ENCODE peak calls at places on chromosomes 6 and 20, in six cellular contexts. B is heart left ventricle, G is brain microvascular endothelial cell, D is psoas muscle, C is fibroblast of the aortic adventitia, Y is A549. L is an unnamed sample.

GRCh38 chr6:155085582-155086253 is 90.6 kb downstream of the TIAM2 start:
- DNase-seq in B (no peak), G (peak; percentile 45), D (no peak), C (peak; percentile 62), Y (peak; percentile 59), L (no peak)

GRCh38 chr6:73180076-73180717 is 45.1 kb downstream of the KHDC1L start:
- DNase-seq in B (no peak), G (no peak), D (no peak), C (no peak), Y (no peak), L (no peak)

GRCh38 chr6:135546206-135546605 is 48.7 kb upstream of the AHI1 start:
- DNase-seq in B (no peak), G (no peak), D (no peak), C (no peak), Y (no peak), L (no peak)

GRCh38 chr20:32737371-32738223 is 5.7 kb downstream of the COMMD7 start:
- DNase-seq in B (no peak), G (peak; percentile 66), D (no peak), C (peak; percentile 87), Y (no peak), L (no peak)

GRCh38 chr20:25321262-25321831 is 69.3 kb downstream of the ABHD12 start:
- DNase-seq in B (no peak), G (no peak), D (no peak), C (no peak), Y (no peak), L (peak; percentile 68)

GRCh38 chr20:50308513-50309279 is 118.1 kb downstream of the CEBPB start:
- DNase-seq in B (peak; percentile 93), G (peak; percentile 93), D (peak; percentile 93), C (peak; percentile 99), Y (peak; percentile 98), L (peak; percentile 95)

GRCh38 chr6:25602680-25602982 is 49.4 kb upstream of the SCGN start:
- DNase-seq in B (no peak), G (no peak), D (no peak), C (no peak), Y (no peak), L (no peak)

GRCh38 chr6:111154981-111155380 is 67.7 kb downstream of the SLC16A10 start:
- DNase-seq in B (no peak), G (no peak), D (no peak), C (no peak), Y (no peak), L (no peak)

GRCh38 chr6:29589423-29590048 is 4.6 kb downstream of the OR2H2 start:
- DNase-seq in B (no peak), G (peak; percentile 59), D (no peak), C (peak; percentile 62), Y (peak; percentile 25), L (no peak)

GRCh38 chr6:150576651-150577226 is 22.9 kb upstream of the PLEKHG1 start:
- DNase-seq in B (no peak), G (no peak), D (no peak), C (no peak), Y (no peak), L (no peak)

GRCh38 chr6:33696538-33697518 is 14.7 kb downstream of the UQCC2 start:
- DNase-seq in B (peak; percentile 82), G (no peak), D (peak; percentile 50), C (peak; percentile 85), Y (no peak), L (peak; percentile 86)

GRCh38 chr20:44021900-44022299 is 107.2 kb downstream of the TOX2 start:
- DNase-seq in B (no peak), G (no peak), D (no peak), C (no peak), Y (no peak), L (no peak)

GRCh38 chr6:114998492-114998891 is 655.7 kb upstream of the HS3ST5 start:
- DNase-seq in B (no peak), G (no peak), D (no peak), C (no peak), Y (no peak), L (peak; percentile 49)

GRCh38 chr6:122258843-122259242 is 140.6 kb upstream of the HSF2 start:
- DNase-seq in B (no peak), G (no peak), D (no peak), C (no peak), Y (no peak), L (no peak)

GRCh38 chr6:38527371-38527770 is 112.4 kb downstream of the BTBD9 start:
- DNase-seq in B (no peak), G (no peak), D (no peak), C (no peak), Y (no peak), L (no peak)

GRCh38 chr6:139519571-139520031 is 145.2 kb upstream of the CITED2 start:
- DNase-seq in B (no peak), G (no peak), D (no peak), C (peak; percentile 72), Y (no peak), L (no peak)

GRCh38 chr6:21371676-21372161 is 221.8 kb upstream of the SOX4 start:
- DNase-seq in B (no peak), G (no peak), D (no peak), C (peak; percentile 71), Y (peak; percentile 47), L (no peak)

GRCh38 chr6:21367649-21368154 is 225.8 kb upstream of the SOX4 start:
- DNase-seq in B (no peak), G (no peak), D (no peak), C (no peak), Y (no peak), L (no peak)

GRCh38 chr6:21367148-21367547 is 226.4 kb upstream of the SOX4 start:
- DNase-seq in B (no peak), G (no peak), D (no peak), C (no peak), Y (no peak), L (no peak)
- H3K4me3 ChIP-seq in B (no peak overlapping the region), G (no peak overlapping the region), D (no peak overlapping the region), C (no peak overlapping the region), Y (no peak overlapping the region), L (no peak overlapping the region)

DNA sequence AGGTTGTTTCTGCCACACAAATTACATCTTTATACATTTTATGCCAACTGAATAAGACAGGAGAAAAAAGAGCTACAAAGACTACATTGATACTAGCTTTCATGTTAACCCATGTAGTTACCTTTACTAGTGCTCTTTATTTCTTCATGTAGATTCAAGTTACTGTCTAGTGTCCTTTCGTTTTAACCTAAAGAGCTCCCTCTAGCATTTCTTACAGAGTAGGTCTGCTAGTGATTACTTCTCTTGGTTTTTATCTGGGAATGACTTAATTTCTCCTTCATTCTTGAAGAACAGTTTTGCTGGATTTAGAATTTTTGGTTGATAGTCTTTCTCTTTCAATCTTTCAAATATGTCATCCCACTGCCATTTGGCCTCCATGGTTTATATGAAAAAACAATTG is 21.2 kb upstream of the NOP56 start:
- DNase-seq in B (no peak), G (no peak), D (no peak), C (peak; percentile 19), Y (peak; percentile 33), L (no peak)
- TF ChIP-seq CTCF in B (no peak), G (no peak), D (no peak), C (no peak), Y (peak; percentile 42), L (no peak)

GRCh38 chr20:47356526-47357295 is at the start of gene ZMYND8:
- DNase-seq in B (peak; percentile 91), G (peak; percentile 96), D (peak; percentile 85), C (peak; percentile 95), Y (peak; percentile 94), L (peak; percentile 93)
- H3K4me3 ChIP-seq in B (no peak within 1 kb of the TSS), G (peak within 1 kb of the TSS; percentile 42), D (peak within 1 kb of the TSS; percentile 61), C (peak within 1 kb of the TSS; percentile 61), Y (peak within 1 kb of the TSS; percentile 7), L (peak within 1 kb of the TSS; percentile 13)

DNA sequence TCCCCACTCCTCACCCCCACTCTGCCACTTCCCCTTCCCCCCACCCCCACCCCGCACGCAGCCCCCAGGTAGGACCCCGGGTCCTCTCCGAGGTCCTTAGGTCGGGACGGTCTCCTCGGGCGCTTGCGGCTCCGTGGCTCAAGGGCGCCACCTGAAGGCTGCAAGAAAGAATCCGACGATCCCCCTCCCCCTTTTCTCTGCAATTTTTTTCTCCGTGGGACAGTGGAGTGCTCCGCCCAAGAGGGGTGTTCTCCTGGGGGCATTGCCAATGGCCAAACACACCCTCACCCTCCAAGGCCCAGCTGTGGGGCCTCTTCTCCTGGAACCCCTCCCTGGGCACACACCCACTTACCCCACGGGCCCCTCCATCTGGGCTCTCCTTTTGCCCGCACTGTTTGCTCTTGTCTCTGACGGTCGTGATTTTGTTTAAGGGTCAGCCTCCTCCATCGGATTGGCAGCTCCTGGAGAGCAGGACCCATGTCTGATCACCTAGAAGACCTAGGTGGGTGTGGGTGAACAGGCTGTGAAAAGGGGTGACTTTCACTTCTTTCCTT is 1.1 kb upstream of the TMEM74B start:
- DNase-seq in B (no peak), G (no peak), D (peak; percentile 50), C (peak; percentile 11), Y (peak; percentile 78), L (no peak)
- TF ChIP-seq CTCF in B (peak; percentile 55), G (peak; percentile 77), D (peak; percentile 40), C (peak; percentile 51), Y (peak; percentile 79), L (no peak)

DNA sequence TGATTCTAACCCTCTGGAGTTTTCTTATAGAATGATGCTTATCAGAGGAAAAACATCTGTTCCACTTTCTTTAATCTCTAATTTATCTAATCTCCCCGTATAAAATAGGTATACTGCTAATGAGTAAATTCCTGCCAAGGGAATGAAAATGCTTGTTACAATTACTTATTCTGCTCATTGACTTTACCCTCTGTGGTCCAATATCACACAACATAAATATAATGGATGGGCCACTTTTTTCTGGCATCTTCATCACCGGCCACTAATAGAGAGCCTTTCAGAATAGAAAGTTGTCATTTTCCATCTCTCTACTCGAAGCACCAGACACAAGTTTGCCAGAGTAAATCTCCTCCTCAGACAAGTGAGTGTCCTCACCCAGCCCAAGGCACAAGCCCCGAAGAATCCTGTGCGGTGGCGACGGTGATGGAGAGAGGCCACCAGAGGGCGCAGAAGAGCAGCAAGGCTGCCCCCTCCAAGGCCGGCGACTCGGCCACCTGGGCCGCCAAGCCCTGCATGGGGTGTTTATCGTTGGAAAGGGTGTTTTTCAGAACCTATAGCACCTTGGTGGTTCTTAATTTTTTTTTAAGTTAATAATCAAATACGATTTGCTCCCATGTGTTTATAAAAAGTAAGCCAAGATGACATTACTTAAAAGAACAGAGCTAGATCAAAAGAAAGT is 212.9 kb upstream of the ARID1B start:
- DNase-seq in B (peak; percentile 89), G (peak; percentile 52), D (peak; percentile 80), C (peak; percentile 65), Y (peak; percentile 50), L (peak; percentile 95)
- H3K4me3 ChIP-seq in B (no peak overlapping the region), G (no peak overlapping the region), D (no peak overlapping the region), C (no peak overlapping the region), Y (no peak overlapping the region), L (no peak overlapping the region)